ENCODE peak calls at places on chromosome 9, in four cellular contexts. L is lower leg skin, M is AG10803, G is lower lobe of right lung. X is an unnamed sample.
A peak's percentile ranks its signal among the peaks of the same experiment; 100 is the strongest.

GRCh38 chr9:20980713-20981481 is 50.5 kb downstream of the HACD4 start:
- DNase-seq in L (no peak), M (peak; percentile 86), G (no peak), X (peak; percentile 40)

GRCh38 chr9:2015581-2016410 is 649 bp downstream of the SMARCA2 start:
- DNase-seq in L (peak; percentile 93), M (peak; percentile 33), G (peak; percentile 72), X (no peak)

GRCh38 chr9:115680226-115680625 is 473.4 kb upstream of the PAPPA start:
- DNase-seq in L (no peak), M (no peak), G (no peak), X (no peak)

GRCh38 chr9:92247296-92247695 is 46.2 kb downstream of the IARS1 start:
- DNase-seq in L (no peak), M (no peak), G (no peak), X (no peak)

GRCh38 chr9:28503573-28503972 is 930.3 kb upstream of the C9orf72 start:
- DNase-seq in L (no peak), M (no peak), G (no peak), X (no peak)

GRCh38 chr9:75993434-75993833 is 103.0 kb downstream of the PCSK5 start:
- DNase-seq in L (no peak), M (peak; percentile 26), G (no peak), X (peak; percentile 59)

GRCh38 chr9:128214571-128215490 is 11.7 kb downstream of the DNM1 start:
- DNase-seq in L (no peak), M (peak; percentile 24), G (no peak), X (no peak)

GRCh38 chr9:78406933-78407332 is 110.0 kb downstream of the PSAT1 start:
- DNase-seq in L (no peak), M (no peak), G (peak; percentile 51), X (no peak)

GRCh38 chr9:97983524-97984187 is 515 bp downstream of the ANP32B start:
- DNase-seq in L (no peak), M (peak; percentile 29), G (peak; percentile 73), X (no peak)

GRCh38 chr9:37784291-37784639 is 599 bp downstream of the EXOSC3 start:
- DNase-seq in L (no peak), M (no peak), G (no peak), X (no peak)

GRCh38 chr9:111944467-111944866 is 47.9 kb downstream of the UGCG start:
- DNase-seq in L (no peak), M (peak; percentile 77), G (no peak), X (no peak)

GRCh38 chr9:107336718-107337360 is 53.8 kb downstream of the RAD23B start:
- DNase-seq in L (peak; percentile 93), M (peak; percentile 80), G (no peak), X (peak; percentile 67)

GRCh38 chr9:112034216-112034611 is 137.6 kb downstream of the UGCG start:
- DNase-seq in L (no peak), M (no peak), G (no peak), X (no peak)

GRCh38 chr9:136093331-136093986 is 1.6 kb downstream of the NACC2 start:
- DNase-seq in L (no peak), M (peak; percentile 30), G (no peak), X (no peak)

GRCh38 chr9:20659474-20659962 is 24.5 kb upstream of the FOCAD start:
- DNase-seq in L (no peak), M (no peak), G (no peak), X (no peak)

GRCh38 chr9:86903461-86904010 is 43.8 kb downstream of the GAS1 start:
- DNase-seq in L (no peak), M (no peak), G (no peak), X (no peak)

GRCh38 chr9:89677696-89678393 is 73.0 kb downstream of the GADD45G start:
- DNase-seq in L (no peak), M (no peak), G (no peak), X (no peak)

GRCh38 chr9:32344551-32345182 is 39.8 kb upstream of the ACO1 start:
- DNase-seq in L (no peak), M (peak; percentile 4), G (no peak), X (no peak)

GRCh38 chr9:95053611-95054440 is 263.7 kb downstream of the FANCC start:
- DNase-seq in L (no peak), M (peak; percentile 54), G (no peak), X (no peak)

GRCh38 chr9:95058121-95058785 is 259.3 kb downstream of the FANCC start:
- DNase-seq in L (no peak), M (no peak), G (no peak), X (no peak)

GRCh38 chr9:95055337-95055850 is 262.1 kb downstream of the FANCC start:
- DNase-seq in L (no peak), M (no peak), G (no peak), X (no peak)

GRCh38 chr9:95057121-95057520 is 260.4 kb downstream of the FANCC start:
- DNase-seq in L (no peak), M (no peak), G (no peak), X (no peak)

GRCh38 chr9:95055851-95056551 is 261.5 kb downstream of the FANCC start:
- DNase-seq in L (no peak), M (peak; percentile 68), G (no peak), X (no peak)
- TF ChIP-seq CTCF in L (no peak), M (no peak), G (no peak), X (no peak)

GRCh38 chr9:131409458-131409992 is 15.6 kb downstream of the PRRC2B start:
- DNase-seq in L (no peak), M (no peak), G (no peak), X (no peak)
- H3K4me3 ChIP-seq in L (no peak overlapping the region), M (no peak overlapping the region), G (no peak overlapping the region), X (no peak overlapping the region)

GRCh38 chr9:36093384-36093783 is 43.1 kb upstream of the GLIPR2 start:
- DNase-seq in L (no peak), M (no peak), G (no peak), X (no peak)

GRCh38 chr9:36092014-36092413 is 44.5 kb upstream of the GLIPR2 start:
- DNase-seq in L (no peak), M (no peak), G (no peak), X (no peak)

GRCh38 chr9:36088020-36088419 is 48.5 kb upstream of the GLIPR2 start:
- DNase-seq in L (no peak), M (no peak), G (no peak), X (no peak)

GRCh38 chr9:36092509-36093215 is 43.9 kb upstream of the GLIPR2 start:
- DNase-seq in L (no peak), M (no peak), G (no peak), X (no peak)

DNA sequence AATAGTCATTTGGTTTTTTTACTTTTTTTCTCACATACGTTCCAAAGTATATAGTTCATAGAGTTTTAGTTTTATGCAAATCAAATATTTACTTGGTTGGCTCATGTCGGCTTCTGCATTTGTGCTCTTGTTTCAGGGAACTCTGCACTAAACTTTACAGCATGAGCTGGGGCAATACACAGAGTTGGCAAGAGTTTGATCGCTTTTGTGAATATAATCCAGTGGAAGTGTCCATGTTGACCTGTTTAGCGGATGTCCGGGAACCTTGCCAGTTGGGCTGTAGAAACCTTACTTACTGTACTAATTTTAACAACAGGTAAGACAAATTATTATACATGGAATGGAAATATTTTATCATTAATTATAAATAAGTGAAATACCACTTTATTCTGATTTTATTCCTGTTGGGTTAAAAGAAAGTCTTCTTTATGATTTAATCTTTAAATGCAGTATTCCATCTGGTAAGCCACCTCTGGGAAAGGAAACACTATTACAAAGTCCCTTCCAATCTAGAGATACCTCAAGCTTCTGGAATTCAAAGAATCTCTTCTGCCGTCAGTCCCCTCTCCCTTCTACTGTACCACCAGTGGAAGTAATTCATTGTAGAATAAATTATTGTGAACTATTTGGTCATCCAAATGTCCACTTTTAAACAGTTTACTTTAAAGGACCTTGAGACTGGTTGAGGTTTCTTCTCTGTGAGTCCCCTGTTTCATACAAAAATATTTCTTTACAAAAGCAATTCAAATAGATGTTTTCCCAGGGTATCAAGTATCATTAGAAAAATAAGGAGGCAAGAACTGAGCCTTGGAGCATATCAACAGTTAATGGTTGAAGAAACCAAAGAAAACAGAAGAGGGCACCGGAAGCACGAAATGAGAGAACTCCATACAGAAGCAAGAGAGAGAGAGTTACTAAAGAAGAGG is 45.2 kb upstream of the GLIPR2 start:
- DNase-seq in L (no peak), M (peak; percentile 82), G (no peak), X (peak; percentile 46)
- TF ChIP-seq CTCF in L (no peak), M (no peak), G (no peak), X (no peak)

GRCh38 chr9:122930933-122931850 is at the start of gene ZBTB26:
- DNase-seq in L (peak; percentile 98), M (peak; percentile 92), G (peak; percentile 97), X (peak; percentile 81)
- H3K4me3 ChIP-seq in L (peak within 1 kb of the TSS; percentile 69), M (peak within 1 kb of the TSS; percentile 91), G (peak within 1 kb of the TSS; percentile 84), X (peak within 1 kb of the TSS; percentile 92)

DNA sequence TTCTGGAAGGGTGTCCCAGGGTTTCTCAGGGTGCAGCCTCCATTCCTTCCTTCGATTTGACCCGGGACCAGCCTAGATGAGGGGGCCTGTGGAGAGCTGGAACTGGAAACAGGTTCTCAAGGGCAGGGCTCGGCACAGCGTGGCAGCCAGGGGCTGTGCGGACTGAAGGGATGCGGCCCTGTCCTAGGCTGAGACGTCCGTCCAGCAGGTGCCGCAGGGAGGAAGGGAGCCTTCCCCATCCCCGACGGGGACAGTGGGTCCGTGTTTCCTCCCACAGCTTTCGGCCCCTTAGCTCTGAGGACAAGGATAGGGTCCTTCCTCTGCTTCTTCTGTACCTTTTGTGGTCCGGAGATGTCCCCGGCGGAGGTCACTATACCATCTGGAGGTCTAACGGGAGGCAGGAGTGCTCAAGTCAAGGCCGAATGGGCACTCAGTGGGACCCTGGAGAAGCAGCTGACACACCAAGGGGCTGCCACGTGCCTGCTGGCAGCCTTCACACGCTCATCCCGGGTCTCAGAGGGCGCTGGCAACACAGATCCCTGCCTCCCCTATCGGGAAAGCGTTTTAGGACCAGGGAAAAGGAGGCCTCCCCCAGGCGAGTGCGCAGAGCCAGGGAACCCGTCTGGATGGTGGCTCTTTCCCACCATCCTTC is 49.9 kb downstream of the USP20 start:
- DNase-seq in L (peak; percentile 93), M (no peak), G (peak; percentile 74), X (no peak)
- TF ChIP-seq CTCF in L (no peak), M (peak; percentile 35), G (no peak), X (peak; percentile 23)

GRCh38 chr9:120481248-120481647 is 98.7 kb downstream of the CDK5RAP2 start:
- DNase-seq in L (no peak), M (no peak), G (no peak), X (no peak)

GRCh38 chr9:120482424-120483186 is 97.4 kb downstream of the CDK5RAP2 start:
- DNase-seq in L (no peak), M (no peak), G (no peak), X (no peak)

GRCh38 chr9:120478208-120478607 is 101.8 kb downstream of the CDK5RAP2 start:
- DNase-seq in L (no peak), M (peak; percentile 41), G (no peak), X (peak; percentile 20)

GRCh38 chr9:120481842-120482241 is 98.1 kb downstream of the CDK5RAP2 start:
- DNase-seq in L (no peak), M (no peak), G (no peak), X (no peak)

GRCh38 chr9:120480707-120481106 is 99.3 kb downstream of the CDK5RAP2 start:
- DNase-seq in L (no peak), M (peak; percentile 45), G (no peak), X (peak; percentile 36)
- H3K4me3 ChIP-seq in L (no peak overlapping the region), M (no peak overlapping the region), G (no peak overlapping the region), X (no peak overlapping the region)